ENCODE peak calls at places on chromosomes 7 and 10, in eight cellular contexts. A is tibial artery, W is H9, M is heart left ventricle, P is endothelial cell, C is pancreas, F is Calu3, S is mucosa of descending colon. H is an unnamed sample.

GRCh38 chr7:519429-519973 is at the start of gene PDGFA:
- DNase-seq in F (peak; percentile 66), M (no peak), P (no peak), W (no peak), A (no peak), S (no peak), C (peak; percentile 64), H (no peak)

GRCh38 chr7:128757203-128757602 is 18.0 kb downstream of the CALU start:
- DNase-seq in P (no peak), S (no peak), C (no peak), F (no peak), M (no peak), W (no peak), A (no peak), H (no peak)

GRCh38 chr10:14009315-14010082 is 321.2 kb downstream of the FRMD4A start:
- DNase-seq in W (no peak), C (no peak), F (peak; percentile 50), M (no peak), A (no peak), P (no peak), S (no peak), H (peak; percentile 28)

GRCh38 chr7:125436220-125436619 is 506.6 kb upstream of the POT1 start:
- DNase-seq in A (no peak), C (no peak), W (no peak), S (no peak), M (no peak), F (peak; percentile 20), P (no peak), H (no peak)

GRCh38 chr10:13087986-13088618 is 11.9 kb upstream of the OPTN start:
- DNase-seq in P (no peak), C (no peak), W (no peak), M (no peak), S (no peak), A (peak; percentile 34), F (no peak), H (no peak)

GRCh38 chr7:121442845-121443244 is 46.7 kb upstream of the FAM3C start:
- DNase-seq in W (no peak), F (peak; percentile 47), M (no peak), C (no peak), S (no peak), P (no peak), A (no peak), H (no peak)

GRCh38 chr7:155885162-155886160 is 73.2 kb upstream of the SHH start:
- DNase-seq in S (no peak), M (peak; percentile 68), A (no peak), P (peak; percentile 25), C (no peak), W (no peak), F (peak; percentile 47), H (no peak)

GRCh38 chr10:93749218-93749799 is 8.4 kb upstream of the LGI1 start:
- DNase-seq in S (no peak), M (no peak), A (peak; percentile 24), P (no peak), W (peak; percentile 72), C (no peak), F (no peak), H (no peak)

GRCh38 chr7:108613147-108613948 is 43.7 kb downstream of the DNAJB9 start:
- DNase-seq in A (no peak), S (no peak), C (no peak), P (no peak), M (no peak), F (no peak), W (no peak), H (peak; percentile 26)

GRCh38 chr7:50962962-50963374 is 180.3 kb upstream of the GRB10 start:
- DNase-seq in S (peak; percentile 88), F (peak; percentile 92), M (peak; percentile 89), P (no peak), W (peak; percentile 55), C (peak; percentile 87), A (peak; percentile 43), H (no peak)

GRCh38 chr10:78780551-78780961 is 288.2 kb upstream of the ZMIZ1 start:
- DNase-seq in C (no peak), P (no peak), M (no peak), A (no peak), S (no peak), W (no peak), F (no peak), H (no peak)

GRCh38 chr7:45876519-45876918 is 3.6 kb upstream of the CCDC201 start:
- DNase-seq in W (no peak), P (no peak), S (no peak), C (no peak), M (no peak), A (no peak), F (no peak), H (no peak)

GRCh38 chr10:100370976-100371706 is 24.1 kb downstream of the SCD start:
- DNase-seq in W (peak; percentile 83), P (peak; percentile 63), S (peak; percentile 94), A (peak; percentile 77), M (peak; percentile 85), F (peak; percentile 90), C (peak; percentile 64), H (peak; percentile 54)

GRCh38 chr7:133344275-133344674 is 91.4 kb downstream of the EXOC4 start:
- DNase-seq in C (no peak), P (no peak), W (no peak), S (no peak), M (no peak), A (no peak), F (no peak), H (no peak)

GRCh38 chr7:77657427-77658331 is 38.6 kb upstream of the RSBN1L start:
- DNase-seq in M (no peak), A (no peak), P (no peak), F (peak; percentile 21), S (no peak), C (peak; percentile 38), W (no peak), H (peak; percentile 51)

GRCh38 chr10:89351402-89352038 is 23.7 kb downstream of the IFIT3 start:
- DNase-seq in F (no peak), A (no peak), W (no peak), S (no peak), P (no peak), M (no peak), C (no peak), H (peak; percentile 62)

GRCh38 chr7:21651697-21652096 is 108.9 kb downstream of the DNAH11 start:
- DNase-seq in A (no peak), W (no peak), P (no peak), S (no peak), M (no peak), C (no peak), F (no peak), H (no peak)

GRCh38 chr7:1505731-1506550 is 1.8 kb upstream of the INTS1 start:
- DNase-seq in C (peak; percentile 63), W (no peak), A (no peak), F (peak; percentile 40), M (no peak), P (no peak), S (peak; percentile 74), H (peak; percentile 56)

GRCh38 chr10:520402-520787 is 169.1 kb downstream of the DIP2C start:
- DNase-seq in A (no peak), W (peak; percentile 53), C (no peak), M (no peak), P (no peak), F (no peak), S (no peak), H (no peak)

GRCh38 chr7:4239991-4240812 is 441.9 kb upstream of the FOXK1 start:
- DNase-seq in M (no peak), S (no peak), C (no peak), W (no peak), A (peak; percentile 11), F (no peak), P (no peak), H (no peak)

GRCh38 chr7:90271753-90272152 is 26.8 kb downstream of the CFAP69 start:
- DNase-seq in F (no peak), W (no peak), C (no peak), S (no peak), P (no peak), M (no peak), A (no peak), H (no peak)

GRCh38 chr10:111128331-111129167 is 51.7 kb downstream of the ADRA2A start:
- DNase-seq in C (peak; percentile 65), F (peak; percentile 59), P (no peak), W (peak; percentile 52), M (no peak), S (peak; percentile 59), A (no peak), H (no peak)

DNA sequence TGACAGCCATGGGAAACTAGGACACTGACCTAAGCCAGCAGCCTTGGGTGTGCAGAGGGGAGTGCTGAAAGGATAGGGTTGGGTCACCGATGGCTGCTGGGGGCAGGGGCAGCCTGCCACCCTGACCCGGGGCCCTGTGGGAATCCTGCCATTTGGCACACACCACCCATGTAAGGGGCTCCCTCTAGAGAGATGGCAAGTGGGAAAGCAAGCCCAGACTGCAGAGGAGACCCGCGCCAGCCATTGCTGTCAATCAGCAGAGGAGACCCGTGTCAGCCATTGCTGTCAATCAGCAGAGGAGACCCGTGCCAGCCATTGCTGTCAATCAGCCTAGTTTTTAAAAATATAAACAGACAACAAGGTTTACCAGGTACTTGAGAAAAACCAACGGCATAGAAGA is 27.4 kb upstream of the PRKAG2 start:
- DNase-seq in P (no peak), S (no peak), M (no peak), W (no peak), F (no peak), A (no peak), C (no peak), H (no peak)
- TF ChIP-seq CTCF in P (no peak), S (no peak), M (no peak), W (no peak), F (no peak), A (no peak), C (no peak), H (no peak)

GRCh38 chr7:33310546-33310945 is 181.2 kb downstream of the BBS9 start:
- DNase-seq in A (no peak), F (no peak), C (no peak), M (no peak), S (no peak), W (no peak), P (no peak), H (no peak)
- TF ChIP-seq CTCF in A (no peak), F (no peak), C (no peak), M (no peak), S (no peak), W (no peak), P (no peak), H (no peak)

GRCh38 chr10:95280637-95281036 is 10.2 kb downstream of the PDLIM1 start:
- DNase-seq in S (no peak), C (no peak), A (no peak), F (no peak), M (no peak), W (no peak), P (no peak), H (no peak)
- TF ChIP-seq CTCF in S (no peak), C (no peak), A (no peak), F (no peak), M (no peak), W (no peak), P (no peak), H (no peak)

DNA sequence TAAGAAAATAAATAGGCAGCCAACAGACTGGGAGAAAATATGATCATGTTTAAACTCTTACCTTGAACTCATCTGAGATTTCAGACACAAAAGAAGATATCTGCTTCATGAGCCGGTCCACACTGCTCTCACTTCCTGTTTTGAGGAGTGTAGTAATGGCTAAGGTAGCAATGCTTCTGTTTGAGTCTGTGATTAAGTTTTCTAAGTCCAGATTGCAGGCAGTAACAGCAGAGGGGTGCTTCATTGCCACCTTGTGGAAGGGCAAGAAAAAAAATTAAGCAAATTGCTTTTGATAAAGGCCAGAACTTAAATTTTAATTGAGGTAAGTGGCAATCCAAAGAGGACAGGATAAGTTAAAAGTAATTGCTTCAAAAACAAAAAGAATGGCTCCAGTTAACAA is 69.1 kb downstream of the MEST start:
- DNase-seq in A (no peak), F (peak; percentile 36), M (no peak), S (no peak), P (no peak), C (peak; percentile 33), W (no peak), H (peak; percentile 60)
- TF ChIP-seq CTCF in A (no peak), F (no peak), M (no peak), S (no peak), P (no peak), C (peak; percentile 20), W (peak; percentile 45), H (no peak)

H was measured in GM10248.